ENCODE peak calls at places on chromosomes 1 and 21, in nine cellular contexts. S, T, X, U, I, C, E, N and B are unnamed samples.

GRCh38 chr1:80656628-80657019 is 1144.1 kb upstream of the ADGRL2 start:
- DNase-seq in N (no peak), S (no peak), X (no peak), T (no peak), U (no peak), E (no peak), I (no peak), C (no peak), B (no peak)

GRCh38 chr1:165645654-165646366 is 14.8 kb downstream of the MGST3 start:
- DNase-seq in C (no peak), X (no peak), T (no peak), S (peak; percentile 88), I (no peak), N (no peak), E (peak; percentile 34), U (no peak), B (no peak)

GRCh38 chr21:42013338-42013737 is 3.2 kb upstream of the ZBTB21 start:
- DNase-seq in S (no peak), C (no peak), T (no peak), U (no peak), X (no peak), I (no peak), E (no peak), N (no peak), B (no peak)

GRCh38 chr1:53237638-53238037 is 680 bp downstream of the MAGOH start:
- DNase-seq in I (no peak), U (no peak), X (no peak), C (no peak), E (no peak), T (no peak), N (no peak), S (no peak), B (no peak)

GRCh38 chr1:46133181-46133658 is 791 bp upstream of the PIK3R3 start:
- DNase-seq in E (no peak), X (no peak), T (no peak), C (peak; percentile 55), S (no peak), I (no peak), U (no peak), N (no peak), B (peak; percentile 56)

GRCh38 chr1:31760422-31760900 is 3.7 kb downstream of the ADGRB2 start:
- DNase-seq in N (no peak), S (no peak), X (no peak), I (no peak), C (no peak), U (no peak), T (no peak), E (no peak), B (no peak)

GRCh38 chr1:24393892-24394291 is 19.7 kb downstream of the STPG1 start:
- DNase-seq in I (peak; percentile 59), X (no peak), N (no peak), E (peak; percentile 57), S (no peak), T (no peak), C (no peak), U (no peak), B (no peak)

GRCh38 chr1:244341455-244342450 is 110.0 kb downstream of the ADSS2 start:
- DNase-seq in U (no peak), E (no peak), T (no peak), S (peak; percentile 41), I (peak; percentile 93), N (no peak), X (peak; percentile 62), C (no peak), B (no peak)

GRCh38 chr1:1013922-1014617 is 773 bp downstream of the ISG15 start:
- DNase-seq in U (peak; percentile 77), T (no peak), N (no peak), S (no peak), X (no peak), E (no peak), I (no peak), C (no peak), B (no peak)

GRCh38 chr1:1014896-1015681 is 1.8 kb downstream of the ISG15 start:
- DNase-seq in U (no peak), T (no peak), C (no peak), I (no peak), N (no peak), E (no peak), S (peak; percentile 19), X (no peak), B (no peak)

GRCh38 chr1:1011388-1011949 is 1.8 kb upstream of the ISG15 start:
- DNase-seq in X (no peak), U (no peak), C (no peak), T (no peak), N (no peak), S (no peak), I (no peak), E (no peak), B (no peak)

DNA sequence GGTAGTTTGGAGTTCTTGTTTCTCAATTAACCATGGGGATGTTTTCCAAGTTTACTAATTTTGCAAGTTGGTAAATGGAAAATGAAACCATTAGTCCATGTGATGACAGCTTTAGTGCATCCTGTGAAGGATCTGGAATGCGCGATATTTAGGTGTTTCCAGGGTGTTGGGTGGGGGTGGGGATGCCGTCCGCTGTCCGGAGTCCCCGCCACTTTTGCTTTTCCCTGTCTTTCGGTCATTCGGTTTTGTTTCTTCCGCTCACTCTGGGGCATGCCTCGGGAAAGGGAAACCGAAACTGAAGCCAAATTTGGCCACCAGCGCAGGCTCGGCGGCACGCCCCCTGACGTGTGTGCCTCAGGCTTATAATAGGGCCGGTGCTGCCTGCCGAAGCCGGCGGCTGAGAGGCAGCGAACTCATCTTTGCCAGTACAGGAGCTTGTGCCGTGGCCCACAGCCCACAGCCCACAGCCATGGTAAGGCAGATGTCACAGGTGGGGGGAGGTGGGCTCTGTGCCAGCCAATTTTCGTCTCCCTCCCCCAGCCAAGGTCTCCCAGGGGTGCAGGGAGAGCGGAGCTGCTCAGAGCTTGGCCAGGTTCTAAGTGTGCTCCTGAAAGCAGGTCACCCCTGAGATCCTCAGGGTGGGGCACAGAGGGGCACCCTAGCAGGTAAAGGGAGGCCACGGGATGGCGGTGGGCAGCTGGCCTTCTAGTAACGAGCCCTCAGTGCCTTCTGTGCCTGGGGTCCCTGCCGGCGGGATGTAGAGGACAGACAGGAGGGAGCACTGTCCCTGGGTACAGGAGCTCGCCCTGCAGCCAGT is at the start of gene ISG15:
- DNase-seq in N (peak; percentile 91), U (peak; percentile 96), C (peak; percentile 84), X (peak; percentile 87), I (peak; percentile 89), T (peak; percentile 79), S (peak; percentile 93), E (peak; percentile 98), B (peak; percentile 80)
- TF ChIP-seq POLR2A in N (peak; percentile 46), U (peak; percentile 51), C (no peak), X (peak; percentile 92), I (peak; percentile 61), T (peak; percentile 81), S (peak; percentile 71), E (no peak), B (peak; percentile 74)

DNA sequence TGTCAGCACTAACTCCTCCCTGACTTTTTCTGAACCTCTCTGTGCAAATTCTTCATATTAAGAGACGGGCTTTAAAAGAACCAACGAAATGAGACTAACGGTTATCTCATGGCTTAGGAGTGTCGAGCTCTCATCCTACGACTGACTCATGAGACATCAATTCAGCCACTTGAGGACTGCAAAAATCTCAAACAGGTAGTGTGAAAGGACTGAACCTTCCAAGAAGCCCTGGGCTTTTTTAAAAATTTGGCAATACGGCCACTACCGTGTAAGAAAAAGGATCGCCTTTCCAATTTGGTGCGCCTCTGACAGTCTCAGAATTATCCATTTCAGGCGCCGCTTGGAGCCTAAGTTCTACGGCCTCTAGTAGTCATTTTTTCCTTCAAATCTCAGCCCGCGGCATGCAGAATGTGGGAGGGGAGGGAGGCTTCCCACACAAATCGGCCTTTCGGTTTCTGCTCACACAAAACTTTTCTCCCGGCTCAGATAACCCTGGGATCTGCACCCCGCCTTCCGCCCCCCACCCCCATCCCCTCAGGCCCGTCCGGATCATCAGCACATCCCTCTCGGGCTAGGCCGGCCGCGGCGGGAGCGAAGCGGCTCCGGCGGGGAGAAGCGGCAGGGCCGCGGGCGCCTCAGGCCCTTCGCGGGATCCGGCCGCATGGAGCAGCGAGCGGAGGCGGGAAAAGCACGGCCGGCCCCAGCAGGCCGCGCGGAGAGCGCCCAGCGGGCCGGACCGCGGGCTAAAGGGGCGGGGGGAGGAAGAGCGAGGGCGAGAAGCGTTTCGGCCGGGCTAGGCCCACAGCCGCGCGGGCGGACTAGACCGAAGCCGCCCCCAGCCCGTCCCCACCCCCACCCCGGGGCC is 606 bp downstream of the HNRNPR start:
- DNase-seq in N (peak; percentile 67), T (no peak), S (peak; percentile 28), X (no peak), I (peak; percentile 53), U (peak; percentile 70), C (peak; percentile 53), E (no peak), B (no peak)
- TF ChIP-seq POLR2AphosphoS5 in N (no peak), T (no peak), S (no peak), X (no peak), I (no peak), U (no peak), C (no peak), E (no peak), B (no peak)

GRCh38 chr1:47210666-47211065 is 20.8 kb upstream of the PDZK1IP1 start:
- DNase-seq in C (no peak), N (no peak), T (no peak), U (peak; percentile 32), X (no peak), S (no peak), I (peak; percentile 24), E (no peak), B (no peak)

GRCh38 chr1:47213230-47213676 is 18.8 kb downstream of the TAL1 start:
- DNase-seq in X (no peak), C (no peak), U (peak; percentile 35), T (no peak), S (no peak), N (no peak), I (peak; percentile 84), E (no peak), B (no peak)

GRCh38 chr1:47209725-47210330 is 20.0 kb upstream of the PDZK1IP1 start:
- DNase-seq in X (no peak), S (no peak), E (no peak), C (no peak), N (no peak), U (peak; percentile 18), I (peak; percentile 20), T (no peak), B (no peak)

GRCh38 chr1:47212636-47213229 is 19.3 kb downstream of the TAL1 start:
- DNase-seq in E (no peak), S (no peak), I (peak; percentile 29), C (no peak), U (peak; percentile 28), X (no peak), N (no peak), T (no peak), B (no peak)

DNA sequence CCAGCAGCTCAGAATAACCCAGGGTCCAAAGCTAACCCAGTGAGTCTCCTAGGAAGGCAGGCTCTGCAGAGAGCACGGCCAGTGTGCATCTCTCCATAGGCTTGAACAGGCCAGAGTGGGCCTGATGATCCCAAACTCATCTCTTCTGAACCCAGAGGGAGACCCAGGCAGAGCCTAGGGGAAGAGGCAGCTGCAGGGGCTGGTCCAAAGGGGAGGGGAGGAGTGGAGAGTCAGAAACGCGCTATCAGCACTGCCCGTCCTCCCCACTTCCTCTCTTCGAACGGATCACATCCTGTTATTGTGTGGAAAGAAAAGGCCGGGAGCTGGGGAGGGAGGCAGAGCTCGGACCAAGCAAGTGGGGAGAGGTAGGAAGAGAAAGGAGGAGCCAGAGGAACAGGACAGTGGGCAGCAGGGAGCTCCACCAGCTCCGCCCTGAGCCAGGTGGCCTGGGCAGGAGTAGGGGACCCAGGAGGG is 20.2 kb downstream of the TAL1 start:
- DNase-seq in T (no peak), X (no peak), N (no peak), S (no peak), E (no peak), I (peak; percentile 96), U (peak; percentile 71), C (no peak), B (no peak)
- TF ChIP-seq POLR2A in T (no peak), X (no peak), N (no peak), S (no peak), E (no peak), I (peak; percentile 87), U (no peak), C (no peak), B (no peak)

DNA sequence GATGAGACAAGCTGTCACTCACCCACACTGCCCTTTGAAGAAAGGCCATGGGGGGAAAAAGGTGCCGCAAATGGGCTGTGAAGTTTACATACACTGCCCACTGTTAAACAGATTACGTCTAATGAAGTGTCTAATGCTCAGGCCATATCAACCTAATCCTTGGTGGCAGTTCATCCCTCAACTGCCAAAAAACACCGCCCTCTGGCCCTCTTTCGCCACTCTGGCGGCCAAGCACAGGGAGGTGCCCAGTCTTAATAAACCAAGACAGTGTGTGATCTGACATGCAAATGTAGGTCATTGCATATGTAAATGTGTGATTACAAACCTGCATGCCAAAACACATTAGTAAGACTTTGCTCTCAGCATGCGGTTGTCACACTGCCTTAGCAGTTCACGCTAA is 89.5 kb downstream of the NEK7 start:
- DNase-seq in U (no peak), X (no peak), C (no peak), S (no peak), N (no peak), T (no peak), I (no peak), E (no peak), B (no peak)
- TF ChIP-seq POLR2AphosphoS5 in U (no peak), X (no peak), C (no peak), S (no peak), N (no peak), T (no peak), I (no peak), E (no peak), B (no peak)